ENCODE peak calls at places on chromosomes 11 and 22, in ten cellular contexts. V, H, J, M, F, O, L, N, Y and U are unnamed samples.
A peak's percentile ranks its signal among the peaks of the same experiment; 100 is the strongest.

GRCh38 chr22:27885977-27886842 is 32.8 kb downstream of the PITPNB start:
- DNase-seq in V (peak; percentile 55), H (no peak), J (peak; percentile 43), M (no peak), F (no peak), O (peak; percentile 67), L (no peak), N (no peak), Y (no peak), U (peak; percentile 48)

GRCh38 chr11:62574363-62575057 is 819 bp upstream of the EEF1G start:
- DNase-seq in V (peak; percentile 53), H (peak; percentile 65), J (peak; percentile 38), M (no peak), F (peak; percentile 90), O (peak; percentile 35), L (peak; percentile 75), N (peak; percentile 50), Y (no peak), U (no peak)

GRCh38 chr22:30502153-30502552 is 3.3 kb downstream of the SEC14L4 start:
- DNase-seq in V (no peak), H (no peak), J (no peak), M (no peak), F (no peak), O (no peak), L (no peak), N (no peak), Y (no peak), U (no peak)

GRCh38 chr11:67313125-67313890 is 10.0 kb downstream of the SSH3 start:
- DNase-seq in V (no peak), H (no peak), J (no peak), M (no peak), F (no peak), O (no peak), L (no peak), N (no peak), Y (no peak), U (no peak)

GRCh38 chr22:44200451-44200850 is 19.7 kb downstream of the PARVG start:
- DNase-seq in V (no peak), H (no peak), J (no peak), M (no peak), F (no peak), O (no peak), L (no peak), N (no peak), Y (no peak), U (no peak)

GRCh38 chr11:128261011-128261421 is 326.3 kb downstream of the ETS1 start:
- DNase-seq in V (no peak), H (no peak), J (no peak), M (no peak), F (no peak), O (no peak), L (no peak), N (no peak), Y (no peak), U (no peak)

GRCh38 chr22:25939384-25939783 is 197.4 kb downstream of the MYO18B start:
- DNase-seq in V (no peak), H (no peak), J (no peak), M (no peak), F (no peak), O (no peak), L (no peak), N (no peak), Y (no peak), U (no peak)

GRCh38 chr11:60995798-60996197 is 24.3 kb downstream of the CD6 start:
- DNase-seq in V (no peak), H (no peak), J (no peak), M (no peak), F (no peak), O (peak; percentile 14), L (no peak), N (no peak), Y (no peak), U (peak; percentile 1)

GRCh38 chr11:20238712-20239111 is 78.4 kb upstream of the DBX1 start:
- DNase-seq in V (no peak), H (no peak), J (peak; percentile 15), M (no peak), F (no peak), O (no peak), L (no peak), N (no peak), Y (no peak), U (no peak)

GRCh38 chr11:65500262-65501004 is 1.6 kb downstream of the MALAT1 start:
- DNase-seq in V (no peak), H (peak; percentile 68), J (no peak), M (peak; percentile 43), F (no peak), O (peak; percentile 78), L (peak; percentile 67), N (peak; percentile 42), Y (no peak), U (no peak)

GRCh38 chr11:122803716-122804115 is 34.6 kb upstream of the CRTAM start:
- DNase-seq in V (no peak), H (no peak), J (no peak), M (no peak), F (no peak), O (no peak), L (no peak), N (no peak), Y (no peak), U (no peak)

GRCh38 chr11:107457205-107457557 is 444 bp downstream of the CWF19L2 start:
- DNase-seq in V (peak; percentile 9), H (no peak), J (no peak), M (no peak), F (no peak), O (no peak), L (no peak), N (no peak), Y (no peak), U (no peak)

GRCh38 chr22:22463855-22464540 is 44.5 kb downstream of the ZNF280B start:
- DNase-seq in V (peak; percentile 75), H (no peak), J (peak; percentile 59), M (no peak), F (no peak), O (peak; percentile 81), L (no peak), N (peak; percentile 45), Y (peak; percentile 17), U (peak; percentile 47)

GRCh38 chr11:108483163-108483562 is 15.0 kb downstream of the POGLUT3 start:
- DNase-seq in V (no peak), H (no peak), J (no peak), M (no peak), F (no peak), O (peak; percentile 31), L (no peak), N (no peak), Y (no peak), U (no peak)

GRCh38 chr11:33157103-33158027 is 3.9 kb downstream of the CSTF3 start:
- DNase-seq in V (no peak), H (no peak), J (no peak), M (no peak), F (no peak), O (no peak), L (no peak), N (no peak), Y (no peak), U (no peak)

GRCh38 chr11:120186799-120187591 is 23.8 kb upstream of the OAF start:
- DNase-seq in V (no peak), H (peak; percentile 58), J (no peak), M (no peak), F (peak; percentile 59), O (no peak), L (peak; percentile 53), N (no peak), Y (no peak), U (no peak)
- TF ChIP-seq CTCF in V (no peak), H (no peak), J (no peak), M (no peak), F (no peak), O (no peak), L (no peak), N (no peak), Y (no peak), U (no peak)

DNA sequence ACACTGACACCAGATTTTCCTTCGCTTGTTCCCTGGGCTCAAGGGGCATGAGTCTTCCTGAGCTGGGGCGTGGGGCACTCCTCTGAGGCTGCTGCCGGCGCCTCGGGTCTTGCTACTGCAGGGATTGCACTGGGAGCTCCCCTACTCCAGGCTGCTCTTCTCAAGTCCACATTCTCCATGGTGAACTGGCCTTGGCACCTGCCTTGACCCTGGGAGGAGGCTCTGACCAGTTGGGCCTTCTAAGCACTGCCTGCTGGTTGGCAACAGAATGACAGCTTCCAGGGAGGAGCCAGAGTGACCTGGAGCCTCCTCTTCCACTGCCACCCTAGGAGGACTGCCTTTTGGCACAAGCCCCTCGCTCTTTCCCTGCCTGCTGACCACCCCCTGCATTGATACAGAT is 9.5 kb downstream of the FREY1 start:
- DNase-seq in V (no peak), H (no peak), J (no peak), M (peak; percentile 3), F (no peak), O (no peak), L (no peak), N (no peak), Y (no peak), U (no peak)
- TF ChIP-seq CTCF in V (no peak), H (no peak), J (no peak), M (no peak), F (no peak), O (no peak), L (no peak), N (no peak), Y (no peak), U (peak; percentile 30)

DNA sequence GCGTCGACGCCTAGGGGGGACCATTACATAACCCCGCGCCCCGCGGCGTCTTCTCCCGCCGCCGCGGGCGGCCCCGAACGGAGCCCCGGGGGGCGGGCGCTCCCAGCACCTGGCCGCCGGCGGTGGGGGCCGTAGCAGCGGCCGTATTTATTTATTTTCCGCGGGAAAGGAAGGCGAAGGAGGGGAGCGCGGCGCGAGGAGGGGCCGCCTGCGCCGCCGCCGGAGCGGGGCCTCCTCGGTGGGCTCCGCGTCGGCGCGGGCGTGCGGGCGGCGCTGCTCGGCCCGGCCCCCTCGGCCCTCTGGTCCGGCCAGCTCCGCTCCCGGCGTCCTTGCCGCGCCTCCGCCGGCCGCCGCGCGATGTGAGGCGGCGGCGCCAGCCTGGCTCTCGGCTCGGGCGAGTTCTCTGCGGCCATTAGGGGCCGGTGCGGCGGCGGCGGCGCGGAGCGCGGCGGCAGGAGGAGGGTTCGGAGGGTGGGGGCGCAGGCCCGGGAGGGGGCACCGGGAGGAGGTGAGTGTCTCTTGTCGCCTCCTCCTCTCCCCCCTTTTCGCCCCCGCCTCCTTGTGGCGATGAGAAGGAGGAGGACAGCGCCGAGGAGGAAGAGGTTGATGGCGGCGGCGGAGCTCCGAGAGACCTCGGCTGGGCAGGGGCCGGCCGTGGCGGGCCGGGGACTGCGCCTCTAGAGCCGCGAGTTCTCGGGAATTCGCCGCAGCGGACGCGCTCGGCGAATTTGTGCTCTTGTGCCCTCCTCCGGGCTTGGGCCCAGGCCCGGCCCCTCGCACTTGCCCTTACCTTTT is at the start of gene EP300:
- DNase-seq in V (peak; percentile 72), H (peak; percentile 92), J (peak; percentile 86), M (peak; percentile 85), F (peak; percentile 98), O (peak; percentile 59), L (peak; percentile 93), N (peak; percentile 85), Y (peak; percentile 87), U (peak; percentile 77)
- TF ChIP-seq CTCF in V (no peak), H (peak; percentile 32), J (peak; percentile 44), M (peak; percentile 28), F (peak; percentile 71), O (peak; percentile 27), L (peak; percentile 30), N (peak; percentile 25), Y (no peak), U (peak; percentile 17)

DNA sequence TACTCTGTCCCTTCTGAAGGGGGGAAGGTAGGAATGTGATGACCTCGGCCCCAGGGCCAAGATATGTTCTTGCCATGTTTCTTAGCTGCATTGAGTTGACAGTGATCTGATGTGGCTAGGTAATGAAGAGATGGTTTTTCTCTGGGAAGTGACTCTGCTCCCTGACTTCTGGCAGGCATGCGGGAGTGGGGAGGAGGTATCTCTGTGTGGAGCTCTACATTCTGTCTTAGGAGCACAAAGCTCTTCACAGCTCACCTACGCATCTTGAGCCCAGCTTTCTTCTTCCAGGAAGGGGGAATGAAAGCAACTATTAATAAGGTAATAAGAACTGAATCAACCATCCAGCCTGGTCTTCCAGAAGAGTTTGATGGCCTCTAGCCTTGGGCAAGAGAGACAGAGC is 241.0 kb downstream of the ST3GAL4 start:
- DNase-seq in V (no peak), H (no peak), J (no peak), M (no peak), F (no peak), O (no peak), L (no peak), N (no peak), Y (no peak), U (no peak)
- TF ChIP-seq CTCF in V (no peak), H (no peak), J (no peak), M (no peak), F (no peak), O (no peak), L (no peak), N (no peak), Y (no peak), U (no peak)